ENCODE peak calls at places on chromosomes 7 and 10, in ten cellular contexts. O is colonic mucosa, G is GM23338, C is endothelial cell, P is upper lobe of left lung, N is Calu3, F is lower lobe of right lung, B is GM20000, R is HL-60, H is SK-N-SH. K is an unnamed sample.

GRCh38 chr10:122261584-122261983 is 9.5 kb upstream of the BTBD16 start:
- DNase-seq in R (no peak), O (no peak), H (no peak), C (no peak), B (no peak), F (no peak), G (no peak), P (no peak), N (no peak), K (no peak)

GRCh38 chr7:125357681-125358440 is 428.2 kb upstream of the POT1 start:
- DNase-seq in B (no peak), G (no peak), F (no peak), P (no peak), O (no peak), N (no peak), R (no peak), H (no peak), C (no peak), K (no peak)

GRCh38 chr7:90262438-90262837 is 17.5 kb downstream of the CFAP69 start:
- DNase-seq in H (peak), P (no peak), F (no peak), N (no peak), R (no peak), O (no peak), B (peak), C (no peak), G (peak), K (peak)

GRCh38 chr10:13868528-13869294 is 281.9 kb downstream of the PRPF18 start:
- DNase-seq in H (no peak), R (no peak), P (no peak), N (no peak), O (no peak), B (no peak), F (no peak), G (no peak), C (no peak), K (no peak)

GRCh38 chr10:13961096-13961495 is 369.6 kb downstream of the FRMD4A start:
- DNase-seq in O (no peak), P (no peak), B (no peak), R (no peak), C (no peak), N (no peak), H (no peak), G (no peak), F (no peak), K (peak)

GRCh38 chr10:63217120-63217605 is 84.0 kb downstream of the NRBF2 start:
- DNase-seq in H (peak), N (peak), P (no peak), G (peak), C (no peak), R (peak), B (peak), O (no peak), F (no peak), K (peak)

GRCh38 chr10:132006966-132007365 is 25.2 kb upstream of the BNIP3 start:
- DNase-seq in C (no peak), P (no peak), F (no peak), G (peak), N (no peak), B (no peak), H (no peak), R (no peak), O (no peak), K (no peak)

GRCh38 chr7:26664735-26665420 is 199.5 kb downstream of the SKAP2 start:
- DNase-seq in H (no peak), B (no peak), R (no peak), G (no peak), O (no peak), P (no peak), C (no peak), N (peak), F (no peak), K (no peak)

GRCh38 chr7:98119257-98119918 is 12.7 kb downstream of the LMTK2 start:
- DNase-seq in N (peak), P (no peak), B (no peak), R (no peak), O (no peak), F (no peak), G (no peak), H (no peak), C (no peak), K (peak)

GRCh38 chr7:6172331-6173295 is 99.8 kb downstream of the CYTH3 start:
- DNase-seq in G (no peak), R (no peak), F (no peak), N (no peak), O (no peak), H (peak), B (no peak), C (no peak), P (no peak), K (no peak)

GRCh38 chr10:103745264-103746247 is 109.8 kb downstream of the SH3PXD2A start:
- DNase-seq in F (no peak), H (no peak), N (peak), R (peak), G (peak), C (no peak), B (no peak), P (no peak), O (peak), K (peak)

GRCh38 chr7:610531-611280 is 91.1 kb upstream of the PDGFA start:
- DNase-seq in F (peak), R (no peak), G (no peak), O (no peak), P (no peak), B (no peak), H (no peak), N (no peak), C (peak), K (no peak)

GRCh38 chr10:22666287-22667092 is 47.9 kb downstream of the PIP4K2A start:
- DNase-seq in F (no peak), P (no peak), O (no peak), N (no peak), H (no peak), G (no peak), B (peak), R (peak), C (no peak), K (no peak)

GRCh38 chr7:1025747-1026581 is 18.4 kb upstream of the GPR146 start:
- DNase-seq in F (no peak), G (no peak), N (no peak), P (peak), B (no peak), R (peak), O (no peak), C (no peak), H (no peak), K (no peak)

GRCh38 chr10:61164458-61165160 is 220.6 kb upstream of the RHOBTB1 start:
- DNase-seq in H (no peak), N (no peak), O (no peak), F (peak), C (no peak), G (no peak), P (peak), R (peak), B (no peak), K (no peak)

GRCh38 chr10:60123668-60124067 is 217.3 kb upstream of the CCDC6 start:
- DNase-seq in B (no peak), F (no peak), N (no peak), G (no peak), P (no peak), O (no peak), C (no peak), H (no peak), R (no peak), K (peak)

GRCh38 chr10:33363112-33363511 is 28.6 kb upstream of the NRP1 start:
- DNase-seq in R (no peak), O (no peak), C (no peak), G (no peak), P (no peak), N (no peak), F (no peak), H (no peak), B (no peak), K (peak)

GRCh38 chr7:135260930-135261721 is 27.5 kb downstream of the STRA8 start:
- DNase-seq in F (no peak), O (no peak), B (no peak), C (no peak), H (peak), N (no peak), R (no peak), P (no peak), G (no peak), K (no peak)

GRCh38 chr7:70312336-70312735 is 714.1 kb downstream of the AUTS2 start:
- DNase-seq in O (no peak), F (no peak), C (no peak), R (no peak), B (no peak), H (no peak), N (no peak), P (no peak), G (no peak), K (no peak)

GRCh38 chr10:46552526-46553237 is 3.8 kb downstream of the GPRIN2 start:
- DNase-seq in G (no peak), R (no peak), O (peak), P (no peak), N (no peak), C (no peak), H (no peak), B (no peak), F (peak), K (no peak)

GRCh38 chr7:25712500-25712899 is 439.5 kb upstream of the NFE2L3 start:
- DNase-seq in B (no peak), P (no peak), H (no peak), F (no peak), R (no peak), G (no peak), O (no peak), N (no peak), C (no peak), K (no peak)

GRCh38 chr10:126500185-126500584 is 111.9 kb upstream of the ADAM12 start:
- DNase-seq in P (no peak), F (no peak), H (no peak), G (no peak), C (no peak), B (no peak), O (no peak), R (no peak), N (no peak), K (no peak)

GRCh38 chr10:42936580-42936979 is 140.3 kb upstream of the RET start:
- DNase-seq in G (no peak), F (no peak), H (no peak), P (no peak), R (no peak), C (no peak), N (no peak), O (no peak), B (no peak), K (no peak)

GRCh38 chr10:11396311-11396960 is 215.0 kb downstream of the USP6NL start:
- DNase-seq in R (no peak), N (no peak), H (no peak), F (no peak), O (no peak), B (no peak), C (no peak), G (no peak), P (no peak), K (no peak)

GRCh38 chr7:91264083-91264923 is at the start of gene FZD1:
- DNase-seq in G (peak), C (peak), R (peak), N (peak), F (peak), B (peak), H (peak), P (peak), O (peak), K (peak)

GRCh38 chr7:73830872-73831655 is at the start of gene CLDN4:
- DNase-seq in H (no peak), C (no peak), O (peak), F (peak), B (no peak), P (peak), G (peak), R (no peak), N (peak), K (no peak)

GRCh38 chr10:134743-135600 is at the start of gene ZMYND11:
- DNase-seq in H (peak), B (peak), C (peak), R (peak), O (peak), G (peak), N (peak), F (peak), P (peak), K (peak)

GRCh38 chr7:94760702-94761101 is 104.8 kb upstream of the SGCE start:
- DNase-seq in F (no peak), B (no peak), R (no peak), G (no peak), N (no peak), C (no peak), H (no peak), O (no peak), P (no peak), K (no peak)

GRCh38 chr7:74043523-74043951 is 15.6 kb downstream of the ELN start:
- DNase-seq in O (no peak), P (no peak), G (peak), H (peak), R (no peak), B (no peak), F (no peak), N (no peak), C (no peak), K (peak)

GRCh38 chr7:17773289-17773626 is 167.0 kb downstream of the SNX13 start:
- DNase-seq in R (peak), C (no peak), O (peak), N (peak), G (no peak), F (no peak), B (no peak), P (no peak), H (no peak), K (peak)

GRCh38 chr10:75544381-75544780 is 113.0 kb downstream of the LRMDA start:
- DNase-seq in B (no peak), H (no peak), G (no peak), F (no peak), C (no peak), R (peak), P (no peak), O (no peak), N (no peak), K (no peak)

GRCh38 chr10:124196659-124197058 is 103.3 kb upstream of the CHST15 start:
- DNase-seq in H (no peak), F (no peak), G (no peak), C (no peak), O (no peak), P (no peak), R (no peak), N (no peak), B (no peak), K (no peak)

GRCh38 chr7:129906700-129907099 is 46.1 kb downstream of the UBE2H start:
- DNase-seq in G (no peak), C (no peak), P (no peak), B (no peak), N (peak), R (no peak), H (no peak), F (no peak), O (peak), K (peak)

GRCh38 chr10:102540023-102540422 is 36.3 kb downstream of the SUFU start:
- DNase-seq in R (no peak), N (no peak), G (peak), F (no peak), O (no peak), B (peak), P (no peak), C (no peak), H (peak), K (peak)

GRCh38 chr7:139421123-139421522 is 61.4 kb downstream of the LUC7L2 start:
- DNase-seq in R (no peak), N (no peak), B (no peak), F (no peak), H (no peak), P (no peak), O (no peak), C (no peak), G (no peak), K (no peak)

GRCh38 chr10:118952493-118953295 is 76.8 kb upstream of the NANOS1 start:
- DNase-seq in G (no peak), N (no peak), O (no peak), P (no peak), F (no peak), R (no peak), B (no peak), H (no peak), C (no peak), K (no peak)

GRCh38 chr10:97332586-97333350 is 1.8 kb downstream of the FRAT2 start:
- DNase-seq in B (no peak), F (no peak), P (no peak), R (peak), O (peak), H (no peak), N (peak), C (peak), G (peak), K (peak)
- TF ChIP-seq CTCF in B (no peak), F (peak), P (peak), R (no peak), O (no peak), H (no peak), N (no peak), C (no peak), G (no peak), K (peak)

GRCh38 chr10:129658673-129659072 is 191.6 kb downstream of the MGMT start:
- DNase-seq in F (no peak), B (peak), O (no peak), N (no peak), R (no peak), G (peak), P (no peak), C (peak), H (no peak), K (no peak)

GRCh38 chr10:129656642-129657041 is 189.6 kb downstream of the MGMT start:
- DNase-seq in G (no peak), C (no peak), O (no peak), N (no peak), H (no peak), F (no peak), R (no peak), P (no peak), B (no peak), K (no peak)

GRCh38 chr10:129657297-129657974 is 190.4 kb downstream of the MGMT start:
- DNase-seq in P (no peak), C (no peak), N (no peak), O (no peak), G (no peak), B (no peak), F (no peak), R (no peak), H (no peak), K (no peak)

GRCh38 chr10:129659881-129660280 is 192.8 kb downstream of the MGMT start:
- DNase-seq in N (no peak), P (no peak), O (no peak), G (no peak), R (no peak), H (no peak), B (no peak), F (no peak), C (no peak), K (no peak)

DNA sequence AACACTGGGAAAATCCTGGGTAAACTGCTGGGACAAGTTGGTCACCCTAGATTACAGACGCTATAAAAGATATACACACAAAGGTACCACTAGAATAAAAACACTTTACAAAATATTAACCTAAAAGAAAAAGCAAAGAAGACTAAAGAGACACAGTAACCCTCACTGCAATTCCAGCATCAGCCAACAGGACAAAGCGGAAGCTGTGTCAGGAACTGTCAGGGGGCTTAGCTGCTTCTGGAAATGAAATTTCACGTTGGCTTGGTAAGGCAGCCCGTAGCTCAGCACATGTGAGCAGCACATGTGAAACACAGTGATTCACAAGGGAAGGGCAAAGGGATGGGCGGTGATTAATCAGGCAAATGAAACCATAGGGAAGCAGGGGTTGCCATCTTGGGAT is 195.3 kb downstream of the MGMT start:
- DNase-seq in H (no peak), F (no peak), B (no peak), C (no peak), P (no peak), R (no peak), N (no peak), G (peak), O (no peak), K (no peak)
- TF ChIP-seq CTCF in H (no peak), F (peak), B (no peak), C (peak), P (no peak), R (no peak), N (no peak), G (peak), O (no peak), K (peak)

DNA sequence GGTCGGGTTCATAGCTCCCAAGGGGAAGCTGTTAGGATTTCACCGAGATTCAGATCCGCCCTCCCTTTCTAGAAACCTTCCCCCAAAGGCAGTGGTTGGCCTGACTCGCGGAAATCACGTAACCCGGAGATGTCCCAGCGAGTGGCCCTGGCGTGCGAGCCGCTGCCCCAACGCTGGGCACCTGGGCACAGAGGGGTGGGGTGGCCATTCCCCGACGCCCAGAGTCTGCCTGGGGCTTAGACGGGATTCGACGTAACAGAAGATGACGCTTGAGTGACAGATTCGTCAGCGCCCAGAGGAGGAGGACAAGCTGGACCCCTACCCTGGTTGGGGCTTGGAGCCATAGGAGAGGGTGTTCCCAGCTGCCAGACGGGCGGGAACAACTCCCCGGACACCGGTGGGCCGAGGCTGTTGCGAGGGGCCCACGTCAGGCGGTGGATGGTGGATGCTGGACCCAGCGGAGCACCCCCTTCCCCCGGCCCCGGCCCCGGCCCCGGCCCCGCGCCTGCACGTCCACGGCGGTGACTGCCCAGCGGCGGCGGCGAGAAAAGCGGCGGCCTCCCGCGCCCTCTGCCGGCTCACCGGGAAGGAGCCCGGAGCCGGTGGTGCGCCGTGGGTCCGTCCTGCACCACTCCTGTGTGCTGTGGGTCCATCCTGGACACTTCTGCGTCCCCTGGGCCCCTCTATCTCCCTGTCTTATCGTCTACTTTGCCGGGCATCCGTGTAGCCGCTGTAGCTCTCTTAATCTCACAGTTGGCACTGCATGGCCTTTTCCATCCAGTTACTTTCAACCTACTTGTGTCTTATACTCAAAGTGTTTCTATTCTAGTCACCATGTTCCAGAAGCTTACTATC is 35.4 kb upstream of the KNDC1 start:
- DNase-seq in F (peak), O (no peak), B (peak), H (peak), N (peak), R (no peak), C (peak), P (peak), G (peak), K (no peak)
- TF ChIP-seq CTCF in F (peak), O (peak), B (peak), H (peak), N (peak), R (no peak), C (peak), P (no peak), G (peak), K (peak)

DNA sequence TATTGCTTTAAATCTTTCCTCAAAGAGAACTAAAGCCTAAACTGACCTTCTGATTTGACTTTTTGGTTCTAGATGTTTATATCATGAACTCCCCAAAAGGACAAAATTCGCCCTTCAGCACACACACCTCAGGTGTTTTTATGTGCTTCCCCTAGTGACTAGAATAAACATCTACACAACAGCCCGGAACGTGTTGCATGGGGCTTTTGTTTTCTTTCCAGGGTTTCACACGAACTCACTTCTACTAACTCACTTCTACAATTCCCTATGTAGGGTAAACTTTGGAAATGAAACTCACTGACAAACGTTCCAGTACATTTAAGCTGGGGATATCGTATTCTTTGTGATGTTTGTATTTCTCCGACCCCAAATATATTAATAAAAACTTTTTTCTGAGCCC is 1.4 kb downstream of the TRA2A start:
- DNase-seq in G (peak), F (no peak), N (peak), C (no peak), O (peak), P (no peak), R (peak), H (peak), B (peak), K (peak)
- TF ChIP-seq CTCF in G (peak), F (peak), N (peak), C (no peak), O (no peak), P (no peak), R (no peak), H (peak), B (no peak), K (peak)

K was measured in HFFc6.